ENCODE peak calls at places on chromosome 3, in six cellular contexts. One of them, this sample, is unnamed. For H3K4me1, the result is how much of the 10 kb centered on the place peaks cover.

GRCh38 chr3:152376351-152377183 is 107.8 kb downstream of the MBNL1 start:
- DNase-seq in lower lobe of right lung: peak
- DNase-seq in body of pancreas: no peak
- DNase-seq in H9: no peak
- DNase-seq in right cardiac atrium: no peak
- DNase-seq in DND-41: no peak
- DNase-seq in this sample: no peak

GRCh38 chr3:175356899-175357324 is 497.8 kb downstream of the NAALADL2 start:
- DNase-seq in lower lobe of right lung: no peak
- DNase-seq in body of pancreas: no peak
- DNase-seq in H9: no peak
- DNase-seq in right cardiac atrium: no peak
- DNase-seq in DND-41: no peak
- DNase-seq in this sample: no peak

GRCh38 chr3:128011140-128011539 is 41.1 kb upstream of the SEC61A1 start:
- DNase-seq in lower lobe of right lung: peak
- DNase-seq in body of pancreas: peak
- DNase-seq in H9: peak
- DNase-seq in right cardiac atrium: no peak
- DNase-seq in DND-41: peak
- DNase-seq in this sample: no peak

GRCh38 chr3:137770066-137770805 is 6.1 kb downstream of the SOX14 start:
- DNase-seq in lower lobe of right lung: no peak
- DNase-seq in body of pancreas: no peak
- DNase-seq in H9: peak
- DNase-seq in right cardiac atrium: no peak
- DNase-seq in DND-41: no peak
- DNase-seq in this sample: no peak

GRCh38 chr3:133588035-133588434 is 14.5 kb downstream of the CDV3 start:
- DNase-seq in lower lobe of right lung: no peak
- DNase-seq in body of pancreas: no peak
- DNase-seq in H9: no peak
- DNase-seq in right cardiac atrium: no peak
- DNase-seq in DND-41: no peak
- DNase-seq in this sample: no peak

GRCh38 chr3:76111808-76112207 is 326.5 kb upstream of the ZNF717 start:
- DNase-seq in lower lobe of right lung: no peak
- DNase-seq in body of pancreas: no peak
- DNase-seq in H9: no peak
- DNase-seq in right cardiac atrium: no peak
- DNase-seq in DND-41: no peak
- DNase-seq in this sample: no peak

GRCh38 chr3:4906107-4906621 is 73.1 kb upstream of the BHLHE40 start:
- DNase-seq in lower lobe of right lung: no peak
- DNase-seq in body of pancreas: no peak
- DNase-seq in H9: no peak
- DNase-seq in right cardiac atrium: no peak
- DNase-seq in DND-41: no peak
- DNase-seq in this sample: no peak

GRCh38 chr3:36852071-36852470 is 87.7 kb upstream of the DCLK3 start:
- DNase-seq in lower lobe of right lung: no peak
- DNase-seq in body of pancreas: no peak
- DNase-seq in H9: no peak
- DNase-seq in right cardiac atrium: no peak
- DNase-seq in DND-41: no peak
- DNase-seq in this sample: no peak

GRCh38 chr3:141234283-141234682 is 2.7 kb downstream of the PXYLP1 start:
- DNase-seq in lower lobe of right lung: peak
- DNase-seq in body of pancreas: no peak
- DNase-seq in H9: no peak
- DNase-seq in right cardiac atrium: no peak
- DNase-seq in DND-41: no peak
- DNase-seq in this sample: no peak

GRCh38 chr3:38548154-38548931 is 52.2 kb downstream of the EXOG start:
- DNase-seq in lower lobe of right lung: no peak
- DNase-seq in body of pancreas: no peak
- DNase-seq in H9: no peak
- DNase-seq in right cardiac atrium: no peak
- DNase-seq in DND-41: peak
- DNase-seq in this sample: no peak

GRCh38 chr3:48409291-48410201 is 20.3 kb downstream of the PLXNB1 start:
- DNase-seq in lower lobe of right lung: peak
- DNase-seq in body of pancreas: peak
- DNase-seq in H9: peak
- DNase-seq in right cardiac atrium: no peak
- DNase-seq in DND-41: no peak
- DNase-seq in this sample: peak

GRCh38 chr3:176916777-176917176 is 280.5 kb downstream of the TBL1XR1 start:
- DNase-seq in lower lobe of right lung: no peak
- DNase-seq in body of pancreas: peak
- DNase-seq in H9: peak
- DNase-seq in right cardiac atrium: no peak
- DNase-seq in DND-41: no peak
- DNase-seq in this sample: no peak

GRCh38 chr3:106957021-106957420 is 420.2 kb upstream of the CCDC54 start:
- DNase-seq in lower lobe of right lung: no peak
- DNase-seq in body of pancreas: no peak
- DNase-seq in H9: no peak
- DNase-seq in right cardiac atrium: no peak
- DNase-seq in DND-41: no peak
- DNase-seq in this sample: no peak

GRCh38 chr3:79983063-79983561 is 215.3 kb upstream of the ROBO1 start:
- DNase-seq in lower lobe of right lung: no peak
- DNase-seq in body of pancreas: no peak
- DNase-seq in H9: no peak
- DNase-seq in right cardiac atrium: no peak
- DNase-seq in DND-41: no peak
- DNase-seq in this sample: no peak

GRCh38 chr3:33273628-33274027 is 3.6 kb upstream of the FBXL2 start:
- DNase-seq in lower lobe of right lung: no peak
- DNase-seq in body of pancreas: no peak
- DNase-seq in H9: no peak
- DNase-seq in right cardiac atrium: no peak
- DNase-seq in DND-41: no peak
- DNase-seq in this sample: no peak

GRCh38 chr3:172751188-172751571 is 654 bp downstream of the ECT2 start:
- DNase-seq in lower lobe of right lung: no peak
- DNase-seq in body of pancreas: no peak
- DNase-seq in H9: no peak
- DNase-seq in right cardiac atrium: peak
- DNase-seq in DND-41: no peak
- DNase-seq in this sample: no peak

GRCh38 chr3:50297384-50297775 is 1.8 kb downstream of the HYAL3 start:
- DNase-seq in lower lobe of right lung: no peak
- DNase-seq in body of pancreas: no peak
- DNase-seq in H9: no peak
- DNase-seq in right cardiac atrium: no peak
- DNase-seq in DND-41: no peak
- DNase-seq in this sample: peak

DNA sequence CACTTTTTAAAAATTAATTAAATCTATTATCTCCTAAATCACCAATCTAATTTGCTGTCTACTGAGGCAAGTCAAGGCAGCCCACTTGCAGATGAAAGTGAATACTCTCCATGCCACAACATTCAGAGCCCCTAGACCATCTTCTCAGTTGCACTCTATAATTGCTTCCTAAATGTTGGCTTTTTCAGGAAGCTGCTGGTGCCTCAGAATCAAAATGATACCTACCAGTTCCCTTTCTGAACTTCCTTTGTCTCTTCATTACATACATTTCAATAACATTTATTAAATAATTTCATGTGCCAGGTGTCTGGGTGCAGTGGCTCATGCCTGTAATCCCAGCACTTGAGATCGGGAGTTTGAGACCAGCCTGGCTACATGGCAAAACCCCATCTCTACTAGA is 124.1 kb downstream of the SERPINI1 start:
- DNase-seq in lower lobe of right lung: no peak
- DNase-seq in body of pancreas: no peak
- DNase-seq in H9: no peak
- DNase-seq in right cardiac atrium: no peak
- DNase-seq in DND-41: no peak
- DNase-seq in this sample: no peak
- H3K4me1 ChIP-seq in lower lobe of right lung: under half
- H3K4me1 ChIP-seq in body of pancreas: under half
- H3K4me1 ChIP-seq in H9: under half
- H3K4me1 ChIP-seq in right cardiac atrium: under half
- H3K4me1 ChIP-seq in DND-41: under half
- H3K4me1 ChIP-seq in this sample: under half

GRCh38 chr3:18432752-18433151 is 7.6 kb upstream of the SATB1 start:
- DNase-seq in lower lobe of right lung: no peak
- DNase-seq in body of pancreas: no peak
- DNase-seq in H9: no peak
- DNase-seq in right cardiac atrium: no peak
- DNase-seq in DND-41: no peak
- DNase-seq in this sample: no peak
- H3K4me1 ChIP-seq in lower lobe of right lung: under half
- H3K4me1 ChIP-seq in body of pancreas: under half
- H3K4me1 ChIP-seq in H9: under half
- H3K4me1 ChIP-seq in right cardiac atrium: under half
- H3K4me1 ChIP-seq in DND-41: under half
- H3K4me1 ChIP-seq in this sample: under half

DNA sequence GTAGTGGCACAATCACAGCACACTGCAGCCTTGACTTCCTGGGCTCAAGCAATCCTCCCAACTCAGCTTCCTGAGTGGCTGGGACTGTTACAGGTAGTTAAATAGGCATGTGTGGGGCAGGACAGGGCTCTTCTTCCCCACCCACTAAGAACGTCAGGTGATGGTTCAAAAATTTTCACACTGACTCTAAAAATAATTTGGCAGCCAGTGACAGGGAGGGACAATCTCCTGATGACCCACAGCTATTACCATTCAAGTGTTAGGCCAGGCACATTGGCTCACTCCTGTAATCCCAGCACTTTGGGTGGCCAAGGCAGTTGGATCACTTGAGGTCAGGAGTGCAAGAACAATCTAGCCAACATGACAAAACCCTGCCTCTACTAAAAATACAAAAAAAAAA is 12.2 kb upstream of the TRMT10C start:
- DNase-seq in lower lobe of right lung: no peak
- DNase-seq in body of pancreas: no peak
- DNase-seq in H9: no peak
- DNase-seq in right cardiac atrium: no peak
- DNase-seq in DND-41: no peak
- DNase-seq in this sample: no peak
- H3K4me1 ChIP-seq in lower lobe of right lung: under half
- H3K4me1 ChIP-seq in body of pancreas: under half
- H3K4me1 ChIP-seq in H9: under half
- H3K4me1 ChIP-seq in right cardiac atrium: under half
- H3K4me1 ChIP-seq in DND-41: under half
- H3K4me1 ChIP-seq in this sample: under half

DNA sequence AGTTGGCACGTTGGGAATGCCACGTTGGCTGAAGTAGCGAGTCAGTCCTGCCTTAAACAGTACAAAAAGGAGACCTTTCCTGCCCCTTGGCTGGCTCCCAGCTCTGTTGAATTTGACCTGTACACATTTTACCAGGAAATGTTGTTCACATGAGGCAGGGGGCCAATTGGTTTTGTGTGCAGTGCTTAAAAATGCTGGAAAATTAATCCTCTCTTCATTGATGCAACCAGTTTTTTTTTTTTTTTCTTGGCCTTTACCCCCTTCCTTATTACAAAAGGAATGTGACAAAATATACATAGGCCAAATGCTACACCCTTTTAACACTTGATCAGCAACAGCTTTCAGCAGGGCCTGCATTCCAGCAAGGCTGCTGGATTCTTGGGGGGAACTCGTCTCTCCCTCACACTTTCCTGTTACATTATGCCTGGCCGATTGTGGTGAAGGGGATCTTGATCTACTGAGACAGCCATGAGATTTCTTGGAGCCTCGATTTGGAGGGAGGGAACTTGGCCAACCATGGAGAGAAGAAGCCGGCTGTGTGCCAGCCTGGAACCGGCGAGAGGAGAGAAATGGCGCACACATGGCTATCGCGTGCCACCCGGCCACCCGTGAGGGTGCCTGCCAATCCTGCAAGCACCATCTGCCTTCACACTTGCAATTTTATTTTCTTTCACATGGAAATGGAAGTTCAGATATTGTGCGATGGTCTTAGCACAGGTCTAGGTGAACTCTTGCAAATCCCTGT is 93.0 kb downstream of the DNASE1L3 start:
- DNase-seq in lower lobe of right lung: no peak
- DNase-seq in body of pancreas: peak
- DNase-seq in H9: no peak
- DNase-seq in right cardiac atrium: peak
- DNase-seq in DND-41: no peak
- DNase-seq in this sample: peak
- H3K4me1 ChIP-seq in lower lobe of right lung: under half
- H3K4me1 ChIP-seq in body of pancreas: half or more
- H3K4me1 ChIP-seq in H9: under half
- H3K4me1 ChIP-seq in right cardiac atrium: under half
- H3K4me1 ChIP-seq in DND-41: under half
- H3K4me1 ChIP-seq in this sample: under half

GRCh38 chr3:149278911-149279310 is 54.5 kb downstream of the TM4SF18 start:
- DNase-seq in lower lobe of right lung: no peak
- DNase-seq in body of pancreas: no peak
- DNase-seq in H9: no peak
- DNase-seq in right cardiac atrium: no peak
- DNase-seq in DND-41: no peak
- DNase-seq in this sample: no peak

GRCh38 chr3:149283401-149283800 is 50.0 kb downstream of the TM4SF18 start:
- DNase-seq in lower lobe of right lung: no peak
- DNase-seq in body of pancreas: no peak
- DNase-seq in H9: no peak
- DNase-seq in right cardiac atrium: no peak
- DNase-seq in DND-41: no peak
- DNase-seq in this sample: no peak

GRCh38 chr3:149282322-149282721 is 51.1 kb downstream of the TM4SF18 start:
- DNase-seq in lower lobe of right lung: no peak
- DNase-seq in body of pancreas: no peak
- DNase-seq in H9: no peak
- DNase-seq in right cardiac atrium: no peak
- DNase-seq in DND-41: no peak
- DNase-seq in this sample: no peak

GRCh38 chr3:149282836-149283235 is 50.6 kb downstream of the TM4SF18 start:
- DNase-seq in lower lobe of right lung: no peak
- DNase-seq in body of pancreas: no peak
- DNase-seq in H9: no peak
- DNase-seq in right cardiac atrium: no peak
- DNase-seq in DND-41: no peak
- DNase-seq in this sample: no peak

GRCh38 chr3:149280950-149281349 is 52.5 kb downstream of the TM4SF18 start:
- DNase-seq in lower lobe of right lung: no peak
- DNase-seq in body of pancreas: no peak
- DNase-seq in H9: no peak
- DNase-seq in right cardiac atrium: no peak
- DNase-seq in DND-41: no peak
- DNase-seq in this sample: no peak
- H3K4me1 ChIP-seq in lower lobe of right lung: under half
- H3K4me1 ChIP-seq in body of pancreas: under half
- H3K4me1 ChIP-seq in H9: under half
- H3K4me1 ChIP-seq in right cardiac atrium: under half
- H3K4me1 ChIP-seq in DND-41: under half
- H3K4me1 ChIP-seq in this sample: under half

GRCh38 chr3:47145272-47145671 is 18.6 kb downstream of the SETD2 start:
- DNase-seq in lower lobe of right lung: no peak
- DNase-seq in body of pancreas: no peak
- DNase-seq in H9: no peak
- DNase-seq in right cardiac atrium: no peak
- DNase-seq in DND-41: no peak
- DNase-seq in this sample: no peak
- H3K4me1 ChIP-seq in lower lobe of right lung: half or more
- H3K4me1 ChIP-seq in body of pancreas: half or more
- H3K4me1 ChIP-seq in H9: under half
- H3K4me1 ChIP-seq in right cardiac atrium: under half
- H3K4me1 ChIP-seq in DND-41: under half
- H3K4me1 ChIP-seq in this sample: under half

This sample was measured in uterus.